ENCODE peak calls at places on chromosome 21, in four cellular contexts. X is cardiac fibroblast, W is HFF-Myc, H is thoracic aorta. R is an unnamed sample.

GRCh38 chr21:43624343-43624742 is 34.9 kb downstream of the HSF2BP start:
- DNase-seq in X (no peak), W (no peak), H (no peak), R (no peak)

GRCh38 chr21:17114019-17114418 is 398.8 kb upstream of the CXADR start:
- DNase-seq in X (no peak), W (no peak), H (no peak), R (no peak)

GRCh38 chr21:31078796-31079195 is 40.5 kb upstream of the KRTAP19-8 start:
- DNase-seq in X (peak), W (no peak), H (no peak), R (no peak)

GRCh38 chr21:37986751-37987399 is 70.6 kb upstream of the KCNJ6 start:
- DNase-seq in X (no peak), W (no peak), H (no peak), R (no peak)

GRCh38 chr21:15967661-15968060 is 237.9 kb downstream of the USP25 start:
- DNase-seq in X (peak), W (peak), H (no peak), R (peak)

GRCh38 chr21:42854246-42855010 is 24.9 kb downstream of the WDR4 start:
- DNase-seq in X (no peak), W (no peak), H (no peak), R (no peak)

GRCh38 chr21:43369124-43369523 is 57.8 kb downstream of the SIK1 start:
- DNase-seq in X (peak), W (no peak), H (no peak), R (no peak)

GRCh38 chr21:42107177-42107880 is 36.2 kb downstream of the UMODL1 start:
- DNase-seq in X (no peak), W (no peak), H (no peak), R (no peak)

GRCh38 chr21:45055861-45056260 is 18.5 kb upstream of the ADARB1 start:
- DNase-seq in X (no peak), W (no peak), H (no peak), R (no peak)

GRCh38 chr21:45211661-45212060 is 76.0 kb downstream of the POFUT2 start:
- DNase-seq in X (no peak), W (no peak), H (no peak), R (no peak)

GRCh38 chr21:39097335-39097861 is 85.9 kb downstream of the PSMG1 start:
- DNase-seq in X (no peak), W (no peak), H (no peak), R (no peak)

GRCh38 chr21:29365636-29366305 is 67.0 kb downstream of the BACH1 start:
- DNase-seq in X (no peak), W (no peak), H (no peak), R (no peak)

DNA sequence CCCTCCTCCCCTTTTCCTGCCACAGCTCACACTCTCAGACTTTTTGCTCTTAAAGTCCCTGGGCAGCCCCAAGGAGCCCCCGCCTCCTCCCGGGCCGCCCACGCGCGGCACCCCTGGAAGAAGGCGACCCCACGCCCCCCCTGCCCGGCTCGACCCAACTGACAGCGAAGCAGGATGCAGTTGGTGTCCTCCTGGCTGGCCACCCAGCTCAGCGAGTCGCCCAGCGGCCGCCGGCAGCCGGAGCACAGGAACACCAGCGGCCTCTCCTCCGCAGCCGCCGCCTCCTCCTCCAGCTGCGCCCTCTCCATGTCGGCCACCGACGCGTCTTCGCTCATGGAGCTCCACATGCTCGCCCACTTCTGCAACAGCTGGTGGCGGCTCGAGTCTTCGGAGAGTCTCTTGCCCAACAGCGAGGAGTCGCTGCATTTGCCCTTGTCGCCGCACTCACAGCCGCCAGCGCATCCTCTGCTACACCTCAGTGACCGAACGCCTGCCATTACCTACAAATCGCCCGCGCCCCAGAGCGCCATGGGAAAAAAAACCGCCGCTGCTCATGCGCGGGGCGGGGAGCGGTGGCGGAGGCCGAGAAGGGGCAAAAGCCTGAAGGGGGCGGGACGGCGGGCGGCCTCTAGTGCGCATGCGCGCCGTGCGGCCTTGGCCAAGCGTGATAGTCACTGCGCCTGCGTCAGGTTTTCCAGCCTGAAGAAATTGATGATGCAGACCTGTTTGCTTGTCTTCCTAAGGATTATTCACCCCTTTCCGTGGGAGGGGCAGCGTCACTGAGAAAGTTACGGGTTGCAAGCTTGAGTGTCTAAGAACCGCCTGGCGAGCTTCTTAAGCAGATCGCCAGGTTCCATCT is at the start of gene MIS18A:
- DNase-seq in X (peak), W (peak), H (peak), R (peak)
- TF ChIP-seq CTCF in X (no peak), W (no peak), H (no peak), R (no peak)

GRCh38 chr21:46355161-46356004 is 31.4 kb downstream of the PCNT start:
- DNase-seq in X (no peak), W (no peak), H (no peak), R (no peak)

GRCh38 chr21:46356494-46357334 is 32.8 kb downstream of the PCNT start:
- DNase-seq in X (no peak), W (no peak), H (no peak), R (no peak)

GRCh38 chr21:46357335-46357604 is 33.3 kb downstream of the PCNT start:
- DNase-seq in X (no peak), W (no peak), H (no peak), R (no peak)

GRCh38 chr21:46356005-46356338 is 32.0 kb downstream of the PCNT start:
- DNase-seq in X (no peak), W (no peak), H (no peak), R (no peak)

DNA sequence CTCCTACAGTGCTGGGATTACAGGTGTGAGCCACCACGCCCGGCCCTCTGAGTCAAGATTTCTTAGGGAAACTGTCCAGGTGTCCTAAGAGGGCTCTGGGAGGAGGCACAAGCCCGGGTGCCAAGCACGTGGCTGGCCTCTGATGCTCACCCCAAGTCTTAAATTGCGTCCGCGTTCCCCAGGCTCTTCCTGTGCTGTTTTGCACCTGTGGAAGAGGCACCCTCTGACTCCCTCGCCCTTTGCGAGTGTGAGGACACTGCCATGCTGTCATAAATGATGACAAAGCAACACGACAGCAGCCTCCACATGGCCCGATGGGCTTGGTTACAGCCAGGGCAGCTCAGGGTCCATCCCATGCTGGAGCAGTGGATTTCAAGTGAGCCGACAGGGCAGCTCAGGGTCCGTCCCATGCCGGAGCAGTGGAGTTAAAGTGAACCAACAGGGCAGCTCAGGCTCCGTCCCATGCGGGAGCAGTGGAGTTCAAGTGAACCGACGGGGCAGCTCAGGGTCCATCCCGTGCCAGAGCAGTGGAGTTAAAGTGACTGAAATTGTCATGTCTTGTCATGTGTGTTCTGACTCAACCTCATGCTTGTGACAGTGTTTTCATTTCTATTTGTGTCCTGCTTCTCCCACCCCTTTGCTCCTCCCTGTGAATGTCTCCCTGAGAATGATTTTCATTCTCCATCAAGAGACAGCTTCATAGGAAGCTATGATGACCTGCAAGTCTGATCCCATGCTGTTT is 33.9 kb downstream of the PCNT start:
- DNase-seq in X (no peak), W (no peak), H (no peak), R (no peak)
- H3K4me3 ChIP-seq in X (no peak), W (no peak), H (no peak), R (no peak)

GRCh38 chr21:26067836-26068401 is 102.7 kb downstream of the APP start:
- DNase-seq in X (peak), W (no peak), H (no peak), R (no peak)
- TF ChIP-seq CTCF in X (no peak), W (no peak), H (no peak), R (no peak)

GRCh38 chr21:35191128-35191527 is 142.0 kb upstream of the RUNX1 start:
- DNase-seq in X (no peak), W (no peak), H (no peak), R (no peak)
- H3K4me3 ChIP-seq in X (no peak), W (no peak), H (no peak), R (no peak)

R was measured in astrocyte of the cerebellum.